ENCODE peak calls at places on chromosomes 16 and 17, in eight cellular contexts. T is fibroblast of lung, I is prostate gland, J is ovary, N is stomach, U is RWPE2, Z is OCI-LY7, L is Panc1. A is an unnamed sample.

GRCh38 chr17:49861150-49861884 is 13.4 kb upstream of the TAC4 start:
- DNase-seq in T (peak; percentile 25), I (peak; percentile 33), J (peak; percentile 39), L (no peak), Z (peak; percentile 63), N (no peak), U (no peak), A (no peak)

GRCh38 chr16:57468346-57468745 is 5.9 kb downstream of the POLR2C start:
- DNase-seq in Z (no peak), I (no peak), T (no peak), L (no peak), U (no peak), J (no peak), N (no peak), A (no peak)

GRCh38 chr16:55571-56136 is 2.0 kb downstream of the SNRNP25 start:
- DNase-seq in L (no peak), U (no peak), I (no peak), Z (no peak), N (no peak), J (no peak), T (no peak), A (peak; percentile 64)

GRCh38 chr17:17512866-17513265 is 16.7 kb upstream of the RASD1 start:
- DNase-seq in U (peak; percentile 34), T (no peak), Z (no peak), N (no peak), J (no peak), I (no peak), L (no peak), A (no peak)

GRCh38 chr16:58462997-58463891 is 36.7 kb upstream of the NDRG4 start:
- DNase-seq in N (no peak), U (no peak), J (no peak), I (no peak), L (no peak), T (no peak), Z (no peak), A (no peak)

GRCh38 chr17:6374761-6375312 is 60.1 kb downstream of the AIPL1 start:
- DNase-seq in L (no peak), J (no peak), N (no peak), U (peak; percentile 85), I (no peak), Z (no peak), T (peak; percentile 90), A (no peak)

GRCh38 chr16:57688487-57688986 is 6.1 kb upstream of the DRC7 start:
- DNase-seq in Z (no peak), L (no peak), N (no peak), U (no peak), J (no peak), I (no peak), T (no peak), A (peak; percentile 34)

GRCh38 chr17:36107660-36108059 is 4.0 kb downstream of the CCL4 start:
- DNase-seq in Z (no peak), T (no peak), N (no peak), L (no peak), U (no peak), I (no peak), J (no peak), A (no peak)

GRCh38 chr17:48351916-48352332 is 78.1 kb downstream of the SKAP1 start:
- DNase-seq in Z (peak; percentile 64), I (no peak), U (no peak), N (no peak), T (peak; percentile 43), J (no peak), L (no peak), A (no peak)

GRCh38 chr17:82655038-82655479 is 6.8 kb upstream of the WDR45B start:
- DNase-seq in T (no peak), J (no peak), N (peak; percentile 74), U (no peak), I (peak; percentile 63), Z (no peak), L (no peak), A (no peak)

GRCh38 chr17:63277629-63278028 is 168.5 kb downstream of the CYB561 start:
- DNase-seq in I (no peak), T (peak; percentile 35), Z (no peak), J (no peak), L (no peak), U (no peak), N (no peak), A (no peak)

GRCh38 chr16:59021751-59022150 is 287.6 kb upstream of the GOT2 start:
- DNase-seq in U (no peak), T (peak; percentile 25), L (no peak), N (no peak), J (no peak), I (no peak), Z (no peak), A (no peak)

GRCh38 chr16:31258366-31258765 is 1.4 kb upstream of the ITGAM start:
- DNase-seq in I (no peak), U (peak; percentile 7), T (no peak), Z (no peak), L (no peak), J (no peak), N (no peak), A (no peak)

GRCh38 chr17:72183194-72183685 is 62.4 kb downstream of the SOX9 start:
- DNase-seq in L (no peak), N (no peak), I (peak; percentile 75), U (no peak), Z (no peak), J (no peak), T (no peak), A (no peak)

GRCh38 chr17:68094481-68095078 is 59.0 kb downstream of the KPNA2 start:
- DNase-seq in U (no peak), J (no peak), L (no peak), I (no peak), Z (no peak), N (no peak), T (no peak), A (no peak)

GRCh38 chr17:68095205-68095811 is 59.8 kb downstream of the KPNA2 start:
- DNase-seq in I (no peak), U (no peak), Z (no peak), T (no peak), L (no peak), N (no peak), J (no peak), A (no peak)

GRCh38 chr17:68100000-68100641 is 64.6 kb downstream of the KPNA2 start:
- DNase-seq in U (no peak), Z (no peak), J (no peak), T (no peak), I (no peak), L (no peak), N (no peak), A (no peak)

GRCh38 chr17:68096111-68096510 is 60.6 kb downstream of the KPNA2 start:
- DNase-seq in U (no peak), N (no peak), I (no peak), T (no peak), L (no peak), Z (no peak), J (no peak), A (no peak)

DNA sequence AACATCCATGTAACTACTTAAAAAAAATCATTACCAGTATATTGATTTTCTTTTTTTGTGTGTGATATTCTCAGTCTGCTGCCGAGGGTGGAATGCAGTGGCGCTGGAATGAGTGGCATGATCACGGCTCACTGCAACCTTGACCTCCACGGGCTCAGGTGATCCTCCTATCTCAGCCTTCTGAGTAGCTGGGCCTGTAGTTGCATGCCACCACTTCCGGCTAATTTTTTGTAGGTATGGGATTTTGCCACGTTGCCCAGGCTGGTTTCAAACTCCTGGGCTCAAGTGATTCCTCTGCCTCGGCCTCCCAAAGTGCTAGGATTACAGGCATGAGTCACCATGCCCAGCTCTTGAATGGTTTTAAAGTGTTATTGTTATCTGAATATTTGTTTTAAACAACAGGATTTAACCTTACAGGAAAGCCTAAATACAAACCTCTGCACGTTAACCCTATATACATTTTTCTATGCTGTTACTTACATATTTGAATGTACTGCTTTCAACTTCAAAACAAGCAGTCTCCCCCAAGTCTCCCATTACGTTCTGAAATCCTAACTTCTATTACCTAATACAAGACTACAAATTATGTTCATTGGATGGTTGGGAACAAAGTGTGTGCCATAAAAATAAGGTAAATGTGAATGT is 61.7 kb downstream of the KPNA2 start:
- DNase-seq in Z (no peak), N (no peak), L (no peak), T (no peak), I (no peak), J (no peak), U (no peak), A (no peak)
- H3K4me3 ChIP-seq in Z (no peak overlapping the region), N (no peak overlapping the region), L (no peak overlapping the region), T (no peak overlapping the region), I (no peak overlapping the region), J (no peak overlapping the region), U (no peak overlapping the region), A (no peak overlapping the region)

DNA sequence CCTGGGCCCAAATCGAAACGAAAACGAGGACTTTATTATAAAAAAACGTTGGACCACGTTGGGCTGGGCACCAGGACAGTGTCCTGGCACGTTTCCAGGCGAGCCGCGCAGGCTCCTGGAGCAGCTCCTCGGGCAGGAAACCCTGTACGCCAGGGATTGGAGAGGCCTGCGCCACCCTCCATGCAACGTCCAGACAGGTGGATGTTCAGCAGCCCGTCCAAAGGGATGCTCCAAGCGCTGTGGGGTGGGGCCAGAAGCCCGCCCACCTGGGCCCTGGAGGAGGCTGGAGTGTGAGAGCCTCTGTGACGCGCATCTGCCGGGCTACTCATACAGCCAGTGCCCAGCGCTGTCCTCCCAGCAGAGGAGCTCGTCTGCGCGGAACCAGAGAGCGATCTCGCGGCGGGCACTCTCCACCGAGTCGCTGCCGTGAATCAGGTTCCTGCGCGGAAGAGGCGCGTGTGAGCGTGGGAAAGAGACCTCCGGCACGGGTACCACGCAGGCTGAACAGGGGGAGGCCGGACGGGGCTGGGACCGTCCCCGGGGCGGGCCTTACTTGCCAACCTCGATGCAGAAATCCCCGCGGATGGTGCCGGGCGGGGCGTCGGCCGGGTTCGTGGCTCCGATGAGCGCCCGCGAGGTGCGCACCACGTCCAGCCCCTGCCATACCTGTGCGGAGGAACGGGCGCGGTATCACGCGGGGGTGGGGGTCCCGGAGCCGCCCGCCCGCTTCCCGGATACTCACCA is 843 bp downstream of the NME3 start:
- DNase-seq in L (no peak), T (peak; percentile 69), J (peak; percentile 75), U (peak; percentile 87), N (peak; percentile 76), Z (peak; percentile 18), I (peak; percentile 79), A (peak; percentile 61)
- TF ChIP-seq CTCF in L (no peak), T (no peak), J (no peak), U (no peak), N (no peak), Z (no peak), I (no peak), A (no peak)

GRCh38 chr16:84103678-84104077 is 13.1 kb downstream of the MBTPS1 start:
- DNase-seq in J (no peak), L (no peak), Z (no peak), T (peak; percentile 15), U (no peak), N (no peak), I (no peak), A (no peak)
- H3K27ac ChIP-seq in J (no peak overlapping the region), L (no peak overlapping the region), Z (no peak overlapping the region), T (no peak overlapping the region), U (no peak overlapping the region), N (no peak overlapping the region), I (peak overlapping the region; percentile 29), A (no peak overlapping the region)

DNA sequence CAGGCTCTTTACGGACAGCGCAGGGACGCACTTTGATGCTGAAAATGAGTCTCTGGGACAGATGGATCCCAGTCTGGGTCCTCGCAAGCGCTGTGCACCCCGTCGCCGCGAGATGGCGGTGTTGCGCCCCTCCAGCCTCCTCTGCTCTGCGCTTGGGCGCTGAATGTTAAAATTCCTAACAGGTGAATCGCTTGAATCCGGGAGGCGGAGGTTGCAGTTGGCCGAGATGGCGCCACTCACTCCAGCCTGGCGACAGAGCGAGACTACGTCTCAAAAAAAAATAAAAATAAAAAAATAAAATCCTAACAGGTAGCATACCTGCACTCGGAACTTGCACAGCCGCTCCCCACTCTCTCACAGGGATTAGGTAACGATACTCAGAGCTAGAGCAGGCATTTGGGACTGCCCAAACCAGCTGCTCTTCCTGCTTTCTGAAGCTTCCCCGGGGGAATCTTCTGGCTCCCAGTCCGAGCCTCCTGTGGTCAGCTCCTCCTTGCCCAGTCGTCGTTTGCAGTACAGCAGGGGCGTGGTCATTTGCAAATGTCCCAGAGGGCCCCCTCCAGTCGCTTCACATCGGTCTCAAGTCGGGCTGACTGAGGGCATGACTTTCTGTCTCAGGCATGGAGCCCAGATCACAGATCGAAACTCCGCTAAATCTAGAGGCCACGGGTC is 26.2 kb upstream of the OSGIN1 start:
- DNase-seq in L (peak; percentile 60), Z (peak; percentile 45), T (peak; percentile 62), N (peak; percentile 85), U (peak; percentile 78), J (peak; percentile 76), I (peak; percentile 80), A (peak; percentile 53)
- H3K4me3 ChIP-seq in L (peak overlapping the region; percentile 33), Z (no peak overlapping the region), T (no peak overlapping the region), N (peak overlapping the region; percentile 11), U (peak overlapping the region; percentile 18), J (no peak overlapping the region), I (no peak overlapping the region), A (no peak overlapping the region)